ENCODE peak calls at places on chromosomes 3 and 15, in nine cellular contexts. D is spleen, I is cardiac muscle cell, Y is A549, E is left ventricle myocardium inferior, T is colonic mucosa, F is endodermal cell, C is A673, O is H1. P is an unnamed sample. For H3K4me1, the result is how much of the 10 kb centered on the place peaks cover.

GRCh38 chr15:50176869-50177268 is 5.1 kb upstream of the SLC27A2 start:
- DNase-seq in C (no peak), T (no peak), E (no peak), Y (no peak), D (no peak), I (peak), O (no peak), F (no peak), P (no peak)

GRCh38 chr3:111598552-111598951 is 3.4 kb upstream of the ZBED2 start:
- DNase-seq in I (no peak), F (no peak), C (no peak), O (no peak), D (no peak), Y (no peak), E (no peak), T (no peak), P (no peak)

GRCh38 chr15:78697449-78697848 is 56.4 kb upstream of the CHRNB4 start:
- DNase-seq in D (no peak), E (no peak), F (no peak), T (no peak), Y (no peak), C (no peak), I (no peak), O (no peak), P (no peak)

GRCh38 chr3:27467545-27467944 is 16.6 kb downstream of the SLC4A7 start:
- DNase-seq in T (no peak), Y (peak), I (peak), F (no peak), D (no peak), C (peak), O (no peak), E (no peak), P (no peak)

GRCh38 chr3:11626084-11626463 is 17.6 kb downstream of the VGLL4 start:
- DNase-seq in T (no peak), C (no peak), I (no peak), Y (no peak), E (no peak), F (no peak), O (no peak), D (no peak), P (no peak)

GRCh38 chr15:39444729-39445470 is 136.0 kb upstream of the THBS1 start:
- DNase-seq in O (no peak), Y (no peak), E (no peak), T (no peak), C (no peak), F (no peak), D (no peak), I (peak), P (no peak)

GRCh38 chr3:122628567-122628966 is 51.1 kb downstream of the PARP15 start:
- DNase-seq in C (no peak), D (no peak), T (no peak), Y (no peak), I (no peak), O (no peak), E (no peak), F (no peak), P (no peak)

GRCh38 chr3:169739067-169739466 is 25.8 kb downstream of the TERC start:
- DNase-seq in C (no peak), D (no peak), O (no peak), T (no peak), F (no peak), I (no peak), Y (no peak), E (no peak), P (no peak)

GRCh38 chr3:150786791-150787190 is 23.8 kb upstream of the SIAH2 start:
- DNase-seq in D (no peak), I (no peak), Y (no peak), O (no peak), F (no peak), E (no peak), C (no peak), T (no peak), P (no peak)

GRCh38 chr3:70753572-70753971 is 441.1 kb upstream of the MDFIC2 start:
- DNase-seq in I (no peak), F (no peak), O (no peak), C (no peak), D (no peak), Y (peak), E (no peak), T (no peak), P (no peak)

GRCh38 chr3:135927170-135927569 is 38.4 kb upstream of the PPP2R3A start:
- DNase-seq in E (no peak), Y (no peak), F (no peak), C (no peak), T (no peak), O (no peak), D (no peak), I (no peak), P (no peak)

GRCh38 chr15:42788725-42789124 is 51.8 kb upstream of the CDAN1 start:
- DNase-seq in O (no peak), T (no peak), I (no peak), Y (no peak), E (no peak), F (no peak), D (no peak), C (no peak), P (no peak)

GRCh38 chr3:10312391-10312790 is 8.5 kb downstream of the SEC13 start:
- DNase-seq in E (no peak), F (no peak), O (no peak), Y (no peak), D (no peak), T (no peak), I (no peak), C (no peak), P (no peak)

GRCh38 chr3:125381743-125382142 is 6.6 kb upstream of the ZNF148 start:
- DNase-seq in F (no peak), Y (peak), E (no peak), T (no peak), D (no peak), O (no peak), I (no peak), C (no peak), P (no peak)

GRCh38 chr3:45993421-45994027 is 2.1 kb downstream of the FYCO1 start:
- DNase-seq in D (no peak), O (no peak), I (no peak), C (no peak), F (no peak), Y (no peak), E (no peak), T (no peak), P (no peak)

GRCh38 chr3:52533623-52534280 is at the start of gene NT5DC2:
- DNase-seq in I (peak), C (peak), D (peak), T (peak), F (peak), Y (peak), E (peak), O (peak), P (peak)

GRCh38 chr3:172038823-172039222 is 555 bp upstream of the FNDC3B start:
- DNase-seq in F (peak), T (no peak), D (no peak), I (peak), O (no peak), E (no peak), Y (no peak), C (no peak), P (no peak)

GRCh38 chr15:100160953-100161352 is 180.8 kb downstream of the ADAMTS17 start:
- DNase-seq in O (no peak), I (no peak), F (no peak), C (no peak), T (no peak), Y (no peak), D (no peak), E (no peak), P (no peak)

GRCh38 chr3:137588871-137589270 is 175.2 kb upstream of the SOX14 start:
- DNase-seq in I (no peak), D (no peak), E (no peak), C (no peak), T (no peak), O (no peak), Y (no peak), F (no peak), P (no peak)

GRCh38 chr15:61871926-61872522 is 188.2 kb downstream of the VPS13C start:
- DNase-seq in D (no peak), T (no peak), I (peak), C (peak), Y (peak), O (no peak), F (no peak), E (no peak), P (no peak)

GRCh38 chr15:68584704-68585573 is 6.1 kb downstream of the CORO2B start:
- DNase-seq in I (no peak), F (no peak), O (no peak), E (no peak), D (peak), C (no peak), T (no peak), Y (no peak), P (no peak)

GRCh38 chr15:39783244-39783820 is 691 bp upstream of the FSIP1 start:
- DNase-seq in D (no peak), C (peak), T (no peak), I (peak), F (no peak), O (no peak), Y (no peak), E (no peak), P (no peak)

GRCh38 chr3:108088697-108089096 is 2.1 kb downstream of the CD47 start:
- DNase-seq in C (peak), I (peak), O (no peak), D (no peak), T (no peak), F (no peak), E (no peak), Y (no peak), P (no peak)

GRCh38 chr3:9649791-9650521 is 651 bp downstream of the MTMR14 start:
- DNase-seq in F (no peak), E (no peak), T (no peak), D (no peak), Y (no peak), O (no peak), I (no peak), C (no peak), P (no peak)

GRCh38 chr3:43484926-43485488 is 136.8 kb downstream of the ANO10 start:
- DNase-seq in O (no peak), C (no peak), T (no peak), I (no peak), F (peak), Y (peak), E (no peak), D (no peak), P (no peak)

GRCh38 chr3:169041677-169042171 is 621.8 kb downstream of the MECOM start:
- DNase-seq in T (no peak), O (no peak), I (peak), C (peak), F (no peak), E (no peak), D (no peak), Y (peak), P (no peak)

GRCh38 chr3:185823280-185824044 is 1.4 kb downstream of the IGF2BP2 start:
- DNase-seq in F (peak), D (peak), I (peak), C (peak), O (peak), E (peak), T (peak), Y (no peak), P (peak)

GRCh38 chr3:145017959-145018358 is 1046.3 kb downstream of the DIPK2A start:
- DNase-seq in O (no peak), I (peak), F (no peak), C (no peak), E (no peak), Y (no peak), D (no peak), T (no peak), P (no peak)

GRCh38 chr3:71305246-71306206 is 278.0 kb downstream of the FOXP1 start:
- DNase-seq in E (peak), O (peak), T (peak), I (peak), C (peak), Y (no peak), D (peak), F (peak), P (no peak)

GRCh38 chr3:186093271-186093900 is 15.5 kb downstream of the ETV5 start:
- DNase-seq in C (no peak), E (no peak), D (no peak), O (no peak), F (no peak), T (no peak), Y (no peak), I (no peak), P (no peak)

GRCh38 chr3:22172964-22173363 is 422.0 kb upstream of the ZNF385D start:
- DNase-seq in C (no peak), Y (no peak), O (no peak), E (no peak), I (no peak), T (no peak), F (no peak), D (no peak), P (no peak)

GRCh38 chr15:63231717-63232116 is 42.3 kb downstream of the RAB8B start:
- DNase-seq in T (no peak), E (no peak), O (no peak), I (peak), Y (no peak), F (no peak), C (no peak), D (no peak), P (no peak)

GRCh38 chr3:38805765-38806386 is 10.1 kb downstream of the SCN10A start:
- DNase-seq in D (no peak), Y (peak), I (peak), F (peak), T (peak), O (peak), E (no peak), C (peak), P (no peak)

GRCh38 chr15:58515807-58516206 is 84.0 kb downstream of the LIPC start:
- DNase-seq in E (no peak), D (no peak), O (no peak), Y (no peak), C (no peak), I (no peak), T (no peak), F (peak), P (no peak)

GRCh38 chr15:77446840-77447390 is 26.2 kb downstream of the HMG20A start:
- DNase-seq in Y (no peak), I (no peak), F (no peak), C (no peak), O (no peak), T (peak), E (no peak), D (no peak), P (no peak)

GRCh38 chr3:45075821-45076625 is 49.9 kb downstream of the CLEC3B start:
- DNase-seq in T (no peak), F (no peak), D (no peak), Y (no peak), C (no peak), E (no peak), I (no peak), O (no peak), P (no peak)

GRCh38 chr3:134680796-134681526 is 30.1 kb upstream of the KY start:
- DNase-seq in Y (no peak), D (no peak), T (no peak), I (no peak), F (no peak), C (no peak), O (no peak), E (no peak), P (no peak)
- H3K27ac ChIP-seq in Y (no peak), D (no peak), T (no peak), I (no peak), F (no peak), C (no peak), O (no peak), E (peak), P (no peak)

GRCh38 chr3:14412831-14413380 is 10.5 kb downstream of the SLC6A6 start:
- DNase-seq in O (peak), C (no peak), Y (no peak), E (no peak), F (peak), T (no peak), D (no peak), I (no peak), P (peak)

GRCh38 chr3:14415501-14415900 is 13.1 kb downstream of the SLC6A6 start:
- DNase-seq in D (no peak), C (no peak), T (no peak), I (peak), F (no peak), Y (no peak), O (no peak), E (no peak), P (no peak)

GRCh38 chr3:14411988-14412387 is 9.6 kb downstream of the SLC6A6 start:
- DNase-seq in T (no peak), I (no peak), C (no peak), E (no peak), F (peak), Y (peak), O (peak), D (no peak), P (no peak)

GRCh38 chr3:14414841-14415464 is 12.5 kb downstream of the SLC6A6 start:
- DNase-seq in E (no peak), D (no peak), O (no peak), T (no peak), C (no peak), I (no peak), F (no peak), Y (no peak), P (no peak)

GRCh38 chr3:14413381-14414071 is 11.1 kb downstream of the SLC6A6 start:
- DNase-seq in T (no peak), Y (peak), D (no peak), I (no peak), O (no peak), C (no peak), F (peak), E (no peak), P (no peak)
- H3K4me1 ChIP-seq in T (under half), Y (half or more), D (half or more), I (under half), O (under half), C (under half), F (under half), E (under half), P (under half)

DNA sequence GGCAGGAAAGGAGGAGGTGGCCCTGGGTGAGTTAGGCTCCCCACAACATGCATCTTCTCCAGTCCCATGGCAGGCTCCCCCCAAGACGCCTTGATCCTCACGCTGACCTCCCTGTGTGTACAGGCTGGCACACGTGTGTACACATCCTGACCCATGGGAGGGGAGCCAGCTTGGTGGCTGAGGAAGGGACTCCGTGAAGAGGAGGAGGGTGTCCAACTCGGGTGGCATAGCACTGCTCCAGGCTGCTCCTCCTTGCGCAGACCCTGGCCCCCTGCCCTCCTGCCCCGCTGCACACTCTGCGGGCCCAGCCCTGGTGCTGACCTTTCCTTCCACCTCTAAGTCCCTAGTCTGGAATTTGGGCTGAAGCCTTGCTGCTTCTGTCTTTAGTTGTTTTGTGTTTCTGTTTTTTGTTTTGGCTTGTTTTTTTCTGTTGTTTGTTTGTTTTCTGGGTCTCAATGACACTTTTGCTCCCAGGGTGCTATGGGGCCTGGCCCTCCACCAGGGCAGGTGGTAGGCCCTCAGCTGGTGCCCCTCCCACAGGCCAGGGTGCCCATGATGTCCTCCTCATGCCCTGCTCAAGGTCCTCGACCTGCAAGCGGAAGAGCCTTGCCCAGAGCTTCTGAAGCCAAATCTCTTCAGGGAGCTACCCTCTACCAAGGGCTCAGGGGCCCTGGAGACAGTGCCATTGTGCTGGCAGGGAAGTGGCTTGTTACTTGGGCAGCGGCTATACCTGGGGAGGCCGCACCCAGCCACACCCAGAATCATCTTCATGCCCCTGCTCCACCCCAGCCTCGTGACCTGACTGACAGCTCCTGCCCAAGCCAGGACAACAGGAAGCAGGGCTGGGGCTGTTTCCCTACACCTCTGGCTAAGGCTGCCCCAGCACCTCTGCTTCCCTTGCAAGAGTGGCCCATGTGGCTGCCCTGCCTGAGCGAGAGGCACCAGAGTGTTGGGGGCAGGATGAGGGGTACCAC is 5.1 kb downstream of the EPHB3 start:
- DNase-seq in E (no peak), I (no peak), T (peak), C (no peak), Y (no peak), O (no peak), F (no peak), D (peak), P (peak)
- H3K27ac ChIP-seq in E (no peak), I (peak), T (peak), C (peak), Y (no peak), O (no peak), F (no peak), D (no peak), P (peak)

GRCh38 chr15:64763021-64763420 is 12.4 kb downstream of the RBPMS2 start:
- DNase-seq in T (no peak), I (no peak), E (no peak), D (no peak), C (no peak), F (no peak), Y (no peak), O (no peak), P (no peak)

GRCh38 chr15:64763874-64764273 is 11.5 kb downstream of the RBPMS2 start:
- DNase-seq in T (no peak), E (no peak), F (no peak), C (no peak), O (no peak), Y (no peak), D (no peak), I (no peak), P (no peak)

GRCh38 chr15:64762546-64762945 is 12.8 kb downstream of the RBPMS2 start:
- DNase-seq in O (no peak), F (no peak), C (no peak), I (no peak), E (no peak), T (no peak), Y (no peak), D (no peak), P (no peak)

GRCh38 chr15:64761156-64761555 is 14.2 kb downstream of the RBPMS2 start:
- DNase-seq in E (no peak), T (no peak), Y (no peak), C (no peak), F (no peak), D (no peak), I (no peak), O (no peak), P (no peak)

GRCh38 chr15:64763462-64763861 is 11.9 kb downstream of the RBPMS2 start:
- DNase-seq in I (no peak), C (no peak), T (no peak), O (no peak), Y (no peak), D (no peak), E (no peak), F (no peak), P (no peak)
- H3K4me1 ChIP-seq in I (half or more), C (under half), T (under half), O (under half), Y (under half), D (under half), E (half or more), F (under half), P (under half)

GRCh38 chr15:90062729-90063684 is 39.3 kb downstream of the IDH2 start:
- DNase-seq in I (no peak), E (no peak), F (peak), C (no peak), O (no peak), T (no peak), Y (no peak), D (no peak), P (no peak)
- H3K27ac ChIP-seq in I (peak), E (peak), F (peak), C (no peak), O (peak), T (peak), Y (no peak), D (peak), P (no peak)

GRCh38 chr3:115788921-115789470 is 165.7 kb downstream of the GAP43 start:
- DNase-seq in D (no peak), E (no peak), O (no peak), I (peak), F (no peak), T (no peak), C (no peak), Y (peak), P (no peak)
- H3K4me1 ChIP-seq in D (under half), E (under half), O (under half), I (under half), F (under half), T (under half), C (under half), Y (half or more), P (under half)

DNA sequence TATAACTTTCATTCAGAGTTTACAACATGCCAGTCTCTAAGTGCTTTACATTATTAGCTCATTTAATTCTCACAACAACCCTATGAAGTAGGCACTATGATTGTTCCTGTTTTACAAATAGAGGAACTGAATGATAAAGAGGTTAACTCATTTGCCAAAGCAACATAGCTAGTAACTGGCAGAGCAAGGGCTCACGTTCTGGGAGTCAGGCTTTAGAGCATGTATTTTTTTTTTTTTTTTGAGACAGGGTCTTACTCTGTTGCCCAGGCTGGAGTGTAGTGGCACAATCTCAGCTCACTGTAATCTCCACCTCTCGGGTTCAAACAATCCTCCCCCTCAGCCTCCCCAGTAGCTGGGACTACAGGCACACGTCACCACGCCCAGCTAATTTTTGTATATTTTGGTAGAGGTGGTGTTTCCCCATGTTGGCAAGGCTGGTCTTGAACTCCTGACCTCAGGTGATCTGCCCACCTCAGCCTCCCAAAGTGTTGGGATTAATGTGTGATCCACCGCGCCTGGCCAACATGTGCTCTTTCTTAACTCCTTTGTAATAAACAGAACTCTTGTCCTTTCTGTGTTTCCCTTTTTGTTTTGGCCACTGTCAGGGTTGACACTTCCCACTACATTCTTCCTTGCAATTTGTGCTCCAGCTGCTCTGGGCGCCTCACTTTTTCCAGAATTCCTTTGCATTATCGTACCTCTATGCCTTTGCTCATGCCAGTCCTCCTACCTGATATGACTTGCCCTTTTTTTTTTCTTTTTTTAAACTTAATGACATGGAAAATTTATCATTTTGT is 39.0 kb upstream of the SMAD3 start:
- DNase-seq in T (no peak), O (no peak), E (no peak), C (no peak), D (no peak), F (no peak), Y (no peak), I (no peak), P (no peak)
- H3K27ac ChIP-seq in T (peak), O (no peak), E (peak), C (peak), D (peak), F (no peak), Y (peak), I (no peak), P (no peak)